ENCODE peak calls at places on chromosomes 1 and 21, in six cellular contexts. O is adrenal gland, B is A549, H is mesenchymal stem cell, G is prostate gland, V is H1. J is an unnamed sample.

GRCh38 chr1:111696330-111696729 is 42.9 kb downstream of the INKA2 start:
- DNase-seq in V (no peak), G (no peak), H (no peak), B (no peak), O (no peak), J (no peak)

GRCh38 chr21:34129971-34130597 is 56.7 kb downstream of the MRPS6 start:
- DNase-seq in B (no peak), O (peak), H (peak), G (no peak), V (no peak), J (no peak)

GRCh38 chr1:24409535-24409934 is 4.0 kb downstream of the STPG1 start:
- DNase-seq in V (no peak), O (no peak), H (peak), B (peak), G (no peak), J (no peak)

GRCh38 chr1:65469126-65469888 is 48.8 kb downstream of the LEPR start:
- DNase-seq in B (no peak), H (peak), G (no peak), O (no peak), V (no peak), J (no peak)

GRCh38 chr21:21464691-21465090 is 466.5 kb downstream of the NCAM2 start:
- DNase-seq in V (no peak), O (no peak), H (no peak), G (no peak), B (no peak), J (no peak)

GRCh38 chr1:7648761-7649384 is 122.2 kb upstream of the VAMP3 start:
- DNase-seq in G (peak), H (no peak), V (no peak), O (peak), B (peak), J (peak)

GRCh38 chr1:200118779-200119505 is 91.4 kb downstream of the NR5A2 start:
- DNase-seq in H (no peak), G (no peak), B (no peak), O (no peak), V (no peak), J (no peak)

GRCh38 chr1:217482356-217483102 is 148.4 kb downstream of the GPATCH2 start:
- DNase-seq in B (peak), V (no peak), O (no peak), H (peak), G (no peak), J (no peak)

GRCh38 chr21:17050156-17050555 is 462.7 kb upstream of the CXADR start:
- DNase-seq in V (no peak), G (no peak), B (no peak), H (no peak), O (no peak), J (no peak)

GRCh38 chr1:23657659-23658275 is 33.8 kb upstream of the RPL11 start:
- DNase-seq in B (peak), O (peak), H (peak), G (no peak), V (peak), J (peak)

GRCh38 chr21:44889625-44890337 is 16.3 kb upstream of the PTTG1IP start:
- DNase-seq in H (no peak), O (no peak), B (no peak), G (no peak), V (no peak), J (no peak)

GRCh38 chr1:22471078-22471477 is 19.4 kb downstream of the ZBTB40 start:
- DNase-seq in V (no peak), H (peak), G (no peak), O (peak), B (no peak), J (peak)

GRCh38 chr1:58975888-58976287 is 192.0 kb upstream of the JUN start:
- DNase-seq in G (peak), V (no peak), H (peak), O (no peak), B (no peak), J (no peak)

GRCh38 chr1:197268012-197268411 is at the start of gene CRB1:
- DNase-seq in H (no peak), O (no peak), B (no peak), G (no peak), V (no peak), J (no peak)

GRCh38 chr1:30761312-30762151 is 4.0 kb upstream of the LAPTM5 start:
- DNase-seq in O (no peak), B (no peak), V (no peak), G (no peak), H (peak), J (no peak)

GRCh38 chr1:194267021-194267420 is 1080.6 kb upstream of the B3GALT2 start:
- DNase-seq in H (no peak), B (no peak), G (no peak), V (no peak), O (no peak), J (no peak)

GRCh38 chr1:46488343-46489168 is 1.1 kb upstream of the DMBX1 start:
- DNase-seq in V (no peak), H (peak), O (peak), B (no peak), G (no peak), J (no peak)

GRCh38 chr1:118947790-118948189 is 40.4 kb downstream of the TBX15 start:
- DNase-seq in O (no peak), G (no peak), B (no peak), V (no peak), H (peak), J (no peak)

GRCh38 chr1:19067187-19067911 is 110.9 kb upstream of the IFFO2 start:
- DNase-seq in V (no peak), H (no peak), B (peak), O (no peak), G (peak), J (peak)

GRCh38 chr21:29077651-29078090 is 4.2 kb upstream of the CCT8 start:
- DNase-seq in G (peak), H (no peak), B (peak), V (no peak), O (peak), J (peak)

GRCh38 chr1:11563560-11564069 is 84.7 kb downstream of the DISP3 start:
- DNase-seq in V (no peak), H (peak), O (no peak), B (no peak), G (no peak), J (no peak)
- H3K27ac ChIP-seq in V (no peak), H (no peak), O (no peak), B (no peak), G (no peak), J (no peak)

GRCh38 chr1:75725256-75725655 is 747 bp downstream of the ACADM start:
- DNase-seq in V (no peak), H (peak), B (no peak), O (no peak), G (no peak), J (no peak)
- H3K27ac ChIP-seq in V (no peak), H (peak), B (peak), O (no peak), G (peak), J (peak)

GRCh38 chr1:88060112-88060673 is 623.9 kb upstream of the PKN2 start:
- DNase-seq in O (no peak), B (no peak), V (no peak), G (no peak), H (no peak), J (no peak)
- H3K27ac ChIP-seq in O (no peak), B (no peak), V (no peak), G (no peak), H (no peak), J (no peak)

GRCh38 chr1:189627427-189627826 is 850.2 kb downstream of the BRINP3 start:
- DNase-seq in G (no peak), O (no peak), B (no peak), V (no peak), H (no peak), J (no peak)
- H3K27ac ChIP-seq in G (no peak), O (no peak), B (peak), V (no peak), H (no peak), J (no peak)

DNA sequence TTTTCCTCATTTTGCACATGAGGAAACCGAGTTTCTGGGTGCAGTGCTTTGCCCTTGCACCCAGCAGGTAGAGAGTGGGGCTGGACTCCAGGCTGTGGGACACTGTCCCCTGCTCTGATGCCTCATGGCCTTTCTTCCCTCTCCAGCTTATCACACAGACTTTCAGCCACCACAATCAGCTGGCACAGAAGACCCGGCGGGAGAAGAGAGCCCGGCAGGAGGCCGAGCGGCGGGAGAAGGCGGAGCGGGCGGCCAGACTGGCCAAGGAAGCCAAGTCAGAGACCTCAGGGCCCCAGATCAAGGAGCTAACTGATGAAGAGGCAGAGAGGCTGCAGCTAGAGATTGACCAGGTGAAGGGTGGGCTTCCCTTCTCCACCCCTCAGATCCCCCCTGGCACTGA is 19.0 kb downstream of the KDF1 start:
- DNase-seq in O (no peak), B (no peak), H (no peak), V (no peak), G (no peak), J (no peak)
- H3K27ac ChIP-seq in O (no peak), B (no peak), H (no peak), V (no peak), G (no peak), J (no peak)

GRCh38 chr1:1461721-1462317 is 9.7 kb upstream of the ATAD3B start:
- DNase-seq in B (no peak), G (no peak), H (no peak), O (no peak), V (no peak), J (no peak)

GRCh38 chr1:1460540-1461130 is 10.9 kb upstream of the ATAD3B start:
- DNase-seq in H (no peak), G (no peak), V (no peak), O (no peak), B (no peak), J (no peak)

GRCh38 chr1:1462318-1462966 is 9.1 kb upstream of the ATAD3B start:
- DNase-seq in H (no peak), V (no peak), B (no peak), G (peak), O (no peak), J (peak)

GRCh38 chr1:1463312-1463711 is 8.3 kb upstream of the ATAD3B start:
- DNase-seq in H (no peak), G (no peak), O (no peak), V (no peak), B (no peak), J (no peak)
- H3K27ac ChIP-seq in H (no peak), G (no peak), O (no peak), V (no peak), B (no peak), J (peak)

GRCh38 chr1:244458781-244459180 is 2.3 kb upstream of the CATSPERE start:
- DNase-seq in B (no peak), V (no peak), H (no peak), O (no peak), G (no peak), J (no peak)
- H3K27ac ChIP-seq in B (no peak), V (no peak), H (no peak), O (no peak), G (no peak), J (no peak)

GRCh38 chr1:207908112-207908734 is 2.7 kb downstream of the CD34 start:
- DNase-seq in H (no peak), B (no peak), V (no peak), G (no peak), O (no peak), J (peak)
- H3K27ac ChIP-seq in H (no peak), B (no peak), V (no peak), G (no peak), O (no peak), J (peak)

GRCh38 chr1:48916121-48917069 is 139.7 kb upstream of the BEND5 start:
- DNase-seq in H (peak), V (peak), B (peak), O (peak), G (no peak), J (peak)

GRCh38 chr1:48920741-48921330 is 144.1 kb upstream of the BEND5 start:
- DNase-seq in H (no peak), G (no peak), O (no peak), V (no peak), B (no peak), J (no peak)

GRCh38 chr1:48923116-48923515 is 146.4 kb upstream of the BEND5 start:
- DNase-seq in H (no peak), O (no peak), V (no peak), G (no peak), B (no peak), J (no peak)

GRCh38 chr1:48917070-48917454 is 140.4 kb upstream of the BEND5 start:
- DNase-seq in G (no peak), V (no peak), B (no peak), O (no peak), H (no peak), J (no peak)

GRCh38 chr1:48917901-48918603 is 141.4 kb upstream of the BEND5 start:
- DNase-seq in V (no peak), B (peak), G (no peak), O (peak), H (no peak), J (peak)
- H3K27ac ChIP-seq in V (no peak), B (peak), G (no peak), O (no peak), H (no peak), J (no peak)